ENCODE peak calls at places on chromosomes 4 and X, in nine cellular contexts. X is HL-60; Y is SHP77; Q is Panc1; C is NCI-H1436 treated with DMSO at 0.1 percent for 48 hours; F is HFFc6; S is right cardiac atrium; D is stimulated activated CD4-positive, alpha-beta T cell treated with anti-CD3 and anti-CD28 coated beads, Interleukin-2, amount 100 ng/mL, for 24 hours; I is activated T-cell treated with anti-CD3 and anti-CD28 coated beads for 48 hours. Z is an unnamed sample.

GRCh38 chr4:87382931-87383330 is 8.1 kb downstream of the HSD17B11 start:
- DNase-seq in X (no peak), Y (no peak), Q (no peak), C (no peak), F (no peak), S (no peak), D (no peak), I (no peak), Z (no peak)

GRCh38 chr4:182643801-182644311 is 273.3 kb downstream of the DCTD start:
- DNase-seq in X (no peak), Y (no peak), Q (no peak), C (no peak), F (peak; percentile 76), S (peak; percentile 56), D (no peak), I (no peak), Z (no peak)

GRCh38 chrX:125742811-125743210 is 423.1 kb downstream of the TEX13C start:
- DNase-seq in X (no peak), Y (no peak), Q (no peak), C (no peak), F (no peak), S (no peak), D (no peak), I (no peak), Z (no peak)

GRCh38 chrX:142251202-142251601 is 46.1 kb upstream of the MAGEC2 start:
- DNase-seq in X (no peak), Y (no peak), Q (no peak), C (no peak), F (no peak), S (no peak), D (no peak), I (no peak), Z (no peak)

GRCh38 chr4:40238008-40238699 is 41.3 kb downstream of the RHOH start:
- DNase-seq in X (no peak), Y (no peak), Q (no peak), C (no peak), F (no peak), S (no peak), D (no peak), I (no peak), Z (no peak)

GRCh38 chrX:16853537-16853936 is 16.6 kb downstream of the RBBP7 start:
- DNase-seq in X (no peak), Y (no peak), Q (no peak), C (no peak), F (no peak), S (no peak), D (no peak), I (no peak), Z (no peak)

GRCh38 chrX:30957753-30958152 is 68.7 kb upstream of the TAB3 start:
- DNase-seq in X (no peak), Y (no peak), Q (no peak), C (no peak), F (peak; percentile 15), S (no peak), D (no peak), I (no peak), Z (no peak)

GRCh38 chrX:152600853-152601635 is 36.7 kb upstream of the GABRQ start:
- DNase-seq in X (no peak), Y (peak; percentile 7), Q (no peak), C (peak; percentile 51), F (no peak), S (no peak), D (no peak), I (no peak), Z (no peak)

GRCh38 chr4:8614365-8615193 is 22.0 kb downstream of the CPZ start:
- DNase-seq in X (no peak), Y (no peak), Q (no peak), C (no peak), F (no peak), S (peak; percentile 30), D (no peak), I (no peak), Z (no peak)

GRCh38 chrX:121336831-121337421 is 289.5 kb downstream of the GLUD2 start:
- DNase-seq in X (no peak), Y (no peak), Q (no peak), C (no peak), F (no peak), S (no peak), D (no peak), I (no peak), Z (no peak)

GRCh38 chr4:39635023-39635422 is 3.6 kb downstream of the SMIM14 start:
- DNase-seq in X (no peak), Y (no peak), Q (no peak), C (no peak), F (no peak), S (no peak), D (no peak), I (no peak), Z (no peak)

GRCh38 chr4:188779586-188779985 is 640.3 kb downstream of the TRIML1 start:
- DNase-seq in X (no peak), Y (no peak), Q (no peak), C (no peak), F (peak; percentile 45), S (no peak), D (no peak), I (no peak), Z (no peak)